ENCODE peak calls at places on chromosomes 7 and 10, in nine cellular contexts. E, O, J, H, A, X, C, D and Z are unnamed samples.

GRCh38 chr10:91525939-91526712 is 106.7 kb downstream of the PPP1R3C start:
- DNase-seq in E (no peak), O (no peak), J (no peak), H (peak; percentile 84), A (no peak), X (no peak), C (no peak), D (peak; percentile 30), Z (no peak)

GRCh38 chr7:44978511-44979366 is at the start of gene MYO1G:
- DNase-seq in E (peak; percentile 89), O (no peak), J (peak; percentile 72), H (no peak), A (no peak), X (peak; percentile 46), C (peak; percentile 47), D (no peak), Z (peak; percentile 65)

GRCh38 chr7:105654994-105655900 is 74.0 kb upstream of the EFCAB10 start:
- DNase-seq in E (no peak), O (peak; percentile 67), J (peak; percentile 49), H (no peak), A (no peak), X (peak; percentile 93), C (peak; percentile 46), D (peak; percentile 73), Z (no peak)

GRCh38 chr10:78335691-78336401 is 302.2 kb downstream of the RPS24 start:
- DNase-seq in E (peak; percentile 4), O (peak; percentile 94), J (no peak), H (peak; percentile 81), A (no peak), X (peak; percentile 22), C (peak; percentile 54), D (peak; percentile 25), Z (no peak)

GRCh38 chr7:57385668-57386067 is 64.3 kb upstream of the ZNF716 start:
- DNase-seq in E (no peak), O (no peak), J (no peak), H (no peak), A (no peak), X (no peak), C (no peak), D (no peak), Z (no peak)

GRCh38 chr10:49240946-49241345 is 52.8 kb upstream of the TMEM273 start:
- DNase-seq in E (no peak), O (no peak), J (no peak), H (no peak), A (no peak), X (no peak), C (no peak), D (no peak), Z (no peak)

GRCh38 chr10:125169279-125169678 is 8.9 kb upstream of the CTBP2 start:
- DNase-seq in E (no peak), O (no peak), J (no peak), H (no peak), A (no peak), X (peak; percentile 18), C (no peak), D (no peak), Z (no peak)

GRCh38 chr10:129702605-129703004 is 235.6 kb downstream of the MGMT start:
- DNase-seq in E (no peak), O (no peak), J (no peak), H (no peak), A (no peak), X (no peak), C (no peak), D (no peak), Z (no peak)

GRCh38 chr10:94066411-94066810 is 72.7 kb downstream of the PLCE1 start:
- DNase-seq in E (no peak), O (peak; percentile 65), J (no peak), H (no peak), A (peak; percentile 25), X (peak; percentile 81), C (no peak), D (no peak), Z (no peak)

GRCh38 chr10:7383442-7383841 is 27.4 kb downstream of the SFMBT2 start:
- DNase-seq in E (no peak), O (no peak), J (no peak), H (no peak), A (no peak), X (no peak), C (no peak), D (no peak), Z (peak; percentile 5)

GRCh38 chr10:71462642-71462935 is 65.9 kb downstream of the CDH23 start:
- DNase-seq in E (no peak), O (no peak), J (no peak), H (no peak), A (no peak), X (no peak), C (no peak), D (no peak), Z (no peak)

GRCh38 chr10:3777876-3778707 is 6.9 kb downstream of the KLF6 start:
- DNase-seq in E (no peak), O (peak; percentile 16), J (no peak), H (no peak), A (no peak), X (peak; percentile 31), C (no peak), D (no peak), Z (no peak)

GRCh38 chr7:155357573-155358041 is 59.9 kb downstream of the INSIG1 start:
- DNase-seq in E (no peak), O (peak; percentile 32), J (no peak), H (peak; percentile 33), A (no peak), X (no peak), C (no peak), D (no peak), Z (no peak)

GRCh38 chr7:13850185-13850752 is 139.2 kb downstream of the ETV1 start:
- DNase-seq in E (peak; percentile 65), O (peak; percentile 99), J (peak; percentile 11), H (no peak), A (peak; percentile 31), X (peak; percentile 62), C (no peak), D (no peak), Z (peak; percentile 58)

GRCh38 chr7:152862842-152863241 is 103.3 kb downstream of the ACTR3B start:
- DNase-seq in E (no peak), O (no peak), J (no peak), H (peak; percentile 19), A (no peak), X (no peak), C (no peak), D (no peak), Z (no peak)

GRCh38 chr10:59847326-59847725 is 59.0 kb downstream of the CCDC6 start:
- DNase-seq in E (no peak), O (no peak), J (no peak), H (no peak), A (no peak), X (peak; percentile 91), C (no peak), D (no peak), Z (no peak)

GRCh38 chr7:53531-53930 is 138.8 kb upstream of the FAM20C start:
- DNase-seq in E (no peak), O (no peak), J (no peak), H (no peak), A (no peak), X (peak; percentile 12), C (no peak), D (peak; percentile 3), Z (no peak)

GRCh38 chr7:34612671-34613070 is 45.3 kb upstream of the NPSR1 start:
- DNase-seq in E (no peak), O (no peak), J (no peak), H (no peak), A (no peak), X (no peak), C (no peak), D (no peak), Z (no peak)

GRCh38 chr7:99248391-99249067 is 24.1 kb upstream of the MYH16 start:
- DNase-seq in E (no peak), O (no peak), J (no peak), H (no peak), A (no peak), X (no peak), C (no peak), D (no peak), Z (no peak)

GRCh38 chr7:79459381-79459780 is 5.9 kb upstream of the MAGI2 start:
- DNase-seq in E (no peak), O (peak; percentile 46), J (no peak), H (no peak), A (no peak), X (no peak), C (no peak), D (no peak), Z (no peak)
- H3K27ac ChIP-seq in E (no peak overlapping the region), O (no peak overlapping the region), J (no peak overlapping the region), H (no peak overlapping the region), A (peak overlapping the region; percentile 12), X (no peak overlapping the region), C (no peak overlapping the region), D (no peak overlapping the region), Z (no peak overlapping the region)

DNA sequence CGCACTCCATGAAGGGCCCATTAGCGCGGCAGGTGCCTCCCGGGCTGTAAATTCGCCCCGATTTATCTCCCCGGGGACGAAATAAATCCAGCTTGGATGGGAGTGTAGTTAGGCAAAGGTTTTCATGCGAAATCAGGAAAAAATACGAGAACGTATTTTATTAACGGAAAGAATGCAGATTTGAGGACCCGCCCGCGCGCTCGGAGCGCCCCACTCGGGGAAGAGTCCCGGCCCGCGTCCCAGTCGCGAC is 257 bp upstream of the NKX6-2 start:
- DNase-seq in E (no peak), O (no peak), J (no peak), H (no peak), A (no peak), X (no peak), C (no peak), D (no peak), Z (no peak)
- H3K4me3 ChIP-seq in E (no peak overlapping the region), O (no peak overlapping the region), J (no peak overlapping the region), H (no peak overlapping the region), A (peak overlapping the region; percentile 35), X (no peak overlapping the region), C (no peak overlapping the region), D (no peak overlapping the region), Z (no peak overlapping the region)

DNA sequence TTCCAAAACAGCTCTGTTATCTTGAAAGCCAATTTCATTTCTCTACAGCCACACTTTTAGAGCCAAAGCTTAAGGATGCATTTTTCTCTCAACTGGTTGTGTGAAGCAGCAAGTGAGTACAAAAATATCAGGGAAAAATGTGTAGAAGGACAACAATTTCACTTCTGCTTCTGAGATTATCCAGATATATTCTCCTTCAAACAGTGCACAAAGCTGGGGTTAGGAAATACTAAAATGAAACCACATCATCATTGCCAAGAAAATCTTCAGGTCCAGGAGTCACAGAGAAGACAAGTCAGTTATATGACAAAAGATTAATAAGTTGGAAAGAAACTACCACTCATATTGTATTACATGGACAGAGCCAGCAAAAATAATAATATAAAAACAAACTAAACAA is 16.2 kb downstream of the SGMS1 start:
- DNase-seq in E (no peak), O (no peak), J (no peak), H (no peak), A (no peak), X (no peak), C (no peak), D (no peak), Z (no peak)
- H3K27ac ChIP-seq in E (no peak overlapping the region), O (no peak overlapping the region), J (no peak overlapping the region), H (peak overlapping the region; percentile 0), A (no peak overlapping the region), X (no peak overlapping the region), C (peak overlapping the region; percentile 5), D (no peak overlapping the region), Z (no peak overlapping the region)

GRCh38 chr10:45035673-45036072 is 35.0 kb downstream of the ZNF22 start:
- DNase-seq in E (no peak), O (no peak), J (no peak), H (no peak), A (no peak), X (no peak), C (no peak), D (no peak), Z (no peak)

GRCh38 chr10:45044290-45044689 is 43.6 kb downstream of the ZNF22 start:
- DNase-seq in E (no peak), O (no peak), J (no peak), H (no peak), A (no peak), X (peak; percentile 66), C (no peak), D (no peak), Z (no peak)

GRCh38 chr10:45040921-45041320 is 40.2 kb downstream of the ZNF22 start:
- DNase-seq in E (no peak), O (peak; percentile 7), J (no peak), H (no peak), A (no peak), X (no peak), C (no peak), D (no peak), Z (no peak)
- H3K4me3 ChIP-seq in E (no peak overlapping the region), O (no peak overlapping the region), J (no peak overlapping the region), H (no peak overlapping the region), A (no peak overlapping the region), X (no peak overlapping the region), C (no peak overlapping the region), D (no peak overlapping the region), Z (no peak overlapping the region)